ENCODE peak calls at places on chromosomes 5 and 9, in ten cellular contexts. V, S, H, U, F, K, B, P, E and A are unnamed samples.

GRCh38 chr9:109181284-109181683 is 14.2 kb upstream of the FRRS1L start:
- DNase-seq in U (no peak), P (no peak), S (no peak), F (peak), E (no peak), H (no peak), K (no peak), B (peak), V (peak), A (peak)

GRCh38 chr5:176748073-176748966 is 62.0 kb upstream of the UNC5A start:
- DNase-seq in F (no peak), P (no peak), V (no peak), H (no peak), E (no peak), K (no peak), U (no peak), S (no peak), B (no peak), A (peak)

GRCh38 chr9:114156658-114157421 is 1.5 kb downstream of the COL27A1 start:
- DNase-seq in H (no peak), U (peak), S (peak), E (peak), P (no peak), B (no peak), K (no peak), V (no peak), F (no peak), A (no peak)

GRCh38 chr5:53069626-53070025 is 39.9 kb downstream of the MOCS2 start:
- DNase-seq in B (peak), V (no peak), K (peak), U (no peak), E (no peak), F (peak), P (no peak), S (no peak), H (no peak), A (peak)

GRCh38 chr9:95508968-95509850 is 7.6 kb downstream of the PTCH1 start:
- DNase-seq in K (peak), S (peak), P (peak), V (peak), E (peak), U (peak), B (peak), H (peak), F (peak), A (peak)

GRCh38 chr9:107906074-107906473 is 416.5 kb upstream of the KLF4 start:
- DNase-seq in B (no peak), F (no peak), K (no peak), H (no peak), V (no peak), P (no peak), U (no peak), E (no peak), S (no peak), A (no peak)

GRCh38 chr9:129568560-129569505 is 52.1 kb downstream of the C9orf50 start:
- DNase-seq in E (peak), F (no peak), S (peak), K (no peak), U (no peak), V (no peak), B (no peak), H (no peak), P (peak), A (no peak)

GRCh38 chr5:175690586-175690985 is 32.7 kb downstream of the HRH2 start:
- DNase-seq in U (no peak), P (no peak), F (no peak), S (no peak), K (no peak), B (no peak), V (no peak), H (no peak), E (no peak), A (no peak)

GRCh38 chr5:172564187-172564586 is 76.9 kb upstream of the NEURL1B start:
- DNase-seq in P (peak), U (no peak), E (no peak), B (no peak), V (no peak), K (no peak), H (no peak), F (no peak), S (no peak), A (no peak)

GRCh38 chr9:113187935-113188595 is 33.0 kb downstream of the FKBP15 start:
- DNase-seq in E (no peak), P (no peak), H (no peak), K (no peak), U (no peak), V (no peak), S (no peak), F (no peak), B (no peak), A (no peak)